ENCODE peak calls at places on chromosomes 12 and 14, in five cellular contexts. E is IMR-90, W is H1, K is K562, I is HepG2. B is an unnamed sample.

GRCh38 chr14:60736494-60736893 is 1.9 kb downstream of the MNAT1 start:
- DNase-seq in I (peak), E (peak), W (no peak), K (no peak), B (no peak)

GRCh38 chr12:21500786-21501257 is 613 bp downstream of the RECQL start:
- DNase-seq in K (no peak), E (no peak), W (no peak), I (no peak), B (no peak)

GRCh38 chr12:101713059-101713682 is 15.7 kb downstream of the CHPT1 start:
- DNase-seq in E (no peak), W (no peak), I (peak), K (no peak), B (no peak)

GRCh38 chr14:90720336-90720735 is 95.9 kb downstream of the TTC7B start:
- DNase-seq in I (no peak), E (peak), K (peak), W (no peak), B (no peak)

GRCh38 chr14:104102282-104102914 is 16.9 kb downstream of the ASPG start:
- DNase-seq in E (no peak), K (no peak), W (no peak), I (no peak), B (no peak)

GRCh38 chr12:34397591-34398365 is 375.5 kb downstream of the ALG10 start:
- DNase-seq in E (no peak), I (no peak), K (peak), W (no peak), B (no peak)

GRCh38 chr14:63853831-63854293 is 1.1 kb downstream of the SYNE2 start:
- DNase-seq in W (no peak), K (no peak), I (peak), E (peak), B (peak)

GRCh38 chr14:89563503-89563902 is 146.5 kb upstream of the FOXN3 start:
- DNase-seq in W (no peak), E (no peak), K (no peak), I (no peak), B (no peak)

GRCh38 chr12:124419292-124420040 is 124.6 kb downstream of the RFLNA start:
- DNase-seq in E (peak), I (no peak), K (no peak), W (no peak), B (no peak)

GRCh38 chr12:48907243-48907642 is 18.0 kb downstream of the FKBP11 start:
- DNase-seq in W (no peak), K (no peak), E (no peak), I (no peak), B (no peak)

DNA sequence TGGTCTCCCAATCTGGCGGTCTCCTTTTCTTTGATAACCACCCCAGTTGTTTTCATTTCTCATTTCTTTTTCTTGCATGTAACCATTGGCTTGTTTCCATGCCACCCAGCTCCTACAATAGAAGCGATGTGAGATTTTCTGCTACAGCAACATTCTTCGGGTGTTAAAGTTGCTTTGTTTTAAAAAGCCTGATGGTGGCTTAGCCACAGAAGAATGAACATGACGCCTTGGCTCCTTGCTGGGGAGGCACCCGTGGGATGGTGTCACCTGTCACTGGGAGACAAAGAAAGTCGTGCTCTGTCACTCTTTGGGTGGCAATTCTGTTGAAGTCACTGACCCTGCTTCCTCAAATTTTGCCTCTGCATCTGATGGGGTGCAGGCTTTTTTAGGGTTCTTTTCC is 265.1 kb upstream of the TBX3 start:
- DNase-seq in E (no peak), W (no peak), I (no peak), K (no peak), B (no peak)
- TF ChIP-seq MAFK in E (no peak), W (no peak), I (no peak), K (no peak), B (no peak)

DNA sequence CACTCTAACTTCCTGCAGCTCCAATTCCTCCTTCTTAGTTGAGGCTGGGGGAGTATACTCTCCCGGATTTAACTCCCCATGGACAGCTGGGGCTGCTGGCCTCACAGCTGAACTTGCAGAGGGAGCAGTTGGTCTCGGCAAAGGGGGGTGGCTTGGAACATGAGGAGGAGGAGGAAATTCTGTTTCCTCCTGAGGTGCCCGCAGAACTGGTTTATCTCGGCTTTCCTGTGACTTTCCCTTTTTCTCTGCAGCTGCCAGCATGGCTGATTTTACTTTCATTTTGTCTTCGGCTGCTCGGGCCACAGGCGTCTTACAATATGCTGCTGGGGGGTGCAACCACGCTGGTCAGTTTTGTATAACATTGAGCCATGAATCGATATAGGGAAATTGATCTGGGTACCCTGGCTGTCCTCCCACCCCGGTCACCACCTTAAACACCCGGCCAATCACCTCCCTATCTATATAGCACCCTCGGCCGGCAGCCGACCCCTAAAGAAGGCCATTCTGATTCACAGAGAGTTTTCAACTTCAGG is 1317.6 kb downstream of the TMEM121 start:
- DNase-seq in W (no peak), K (no peak), E (no peak), I (no peak), B (peak)
- H3K4me3 ChIP-seq in W (no peak), K (peak), E (no peak), I (peak), B (peak)

DNA sequence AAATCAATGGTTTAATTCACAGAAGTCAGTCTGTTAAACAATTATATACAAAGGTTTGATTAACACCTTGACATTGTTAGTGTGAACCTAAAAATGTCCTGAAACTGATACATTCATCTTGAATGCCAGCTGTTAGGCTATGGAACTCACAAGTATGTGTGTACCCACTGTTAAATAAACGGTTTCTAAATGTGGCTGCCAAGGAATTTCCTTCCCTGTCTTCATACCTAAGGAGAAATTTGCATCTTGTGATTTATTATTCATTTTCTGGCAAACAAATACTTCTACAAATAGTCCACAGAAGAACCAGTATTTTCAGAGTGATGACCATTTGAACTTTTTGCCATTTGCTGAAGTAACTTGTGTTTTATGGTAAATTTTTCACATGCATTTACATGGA is 118.3 kb downstream of the KICS2 start:
- DNase-seq in E (peak), W (no peak), K (no peak), I (no peak), B (no peak)
- TF ChIP-seq MAFK in E (no peak), W (no peak), K (no peak), I (no peak), B (no peak)

GRCh38 chr12:113464852-113465719 is 6.6 kb downstream of the LHX5 start:
- DNase-seq in K (no peak), E (no peak), I (no peak), W (no peak), B (no peak)

GRCh38 chr12:113467154-113467513 is 4.5 kb downstream of the LHX5 start:
- DNase-seq in W (no peak), I (no peak), K (no peak), E (no peak), B (no peak)

GRCh38 chr12:113465808-113466769 is 5.6 kb downstream of the LHX5 start:
- DNase-seq in I (no peak), K (no peak), W (no peak), E (no peak), B (no peak)

GRCh38 chr12:113467514-113468364 is 3.9 kb downstream of the LHX5 start:
- DNase-seq in E (no peak), K (peak), W (no peak), I (no peak), B (no peak)

DNA sequence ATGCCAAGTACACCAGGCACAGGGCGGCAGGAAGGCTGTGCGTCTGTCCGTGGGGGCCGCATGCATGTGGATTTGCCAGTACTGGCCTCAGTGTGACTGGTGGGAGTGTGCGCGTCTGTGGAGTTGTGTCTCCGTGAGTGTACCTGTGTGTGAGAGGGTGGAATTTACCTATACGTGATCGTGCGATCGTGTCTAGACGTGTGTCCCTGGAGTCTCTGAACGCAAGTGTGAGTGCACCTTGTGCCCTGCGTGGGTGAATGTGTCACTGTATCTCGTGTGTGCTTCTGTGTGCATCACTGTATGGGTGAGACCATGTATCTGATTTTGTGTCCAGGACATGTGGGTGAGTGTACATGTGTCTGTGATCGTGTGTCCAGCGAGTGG is 4.9 kb downstream of the LHX5 start:
- DNase-seq in W (no peak), I (no peak), K (no peak), E (no peak), B (no peak)
- H3K4me3 ChIP-seq in W (peak), I (peak), K (peak), E (no peak), B (no peak)

B was measured in A549.